ENCODE peak calls at places on chromosome 16, in seven cellular contexts. One of them, this sample, is unnamed.

GRCh38 chr16:49932943-49933342 is 77.0 kb upstream of the ZNF423 start:
- DNase-seq in prostate gland: no peak
- DNase-seq in breast epithelium: peak; percentile 21
- DNase-seq in endothelial cell of umbilical vein: no peak
- DNase-seq in GM23338: no peak
- DNase-seq in IMR-90: peak; percentile 11
- DNase-seq in colonic mucosa: no peak
- DNase-seq in this sample: no peak

GRCh38 chr16:2090819-2091721 is 43.3 kb downstream of the TSC2 start:
- DNase-seq in prostate gland: peak; percentile 81
- DNase-seq in breast epithelium: no peak
- DNase-seq in endothelial cell of umbilical vein: peak; percentile 77
- DNase-seq in GM23338: peak; percentile 88
- DNase-seq in IMR-90: no peak
- DNase-seq in colonic mucosa: peak; percentile 91
- DNase-seq in this sample: peak; percentile 13

GRCh38 chr16:11627822-11628457 is 40.3 kb upstream of the SNN start:
- DNase-seq in prostate gland: peak; percentile 72
- DNase-seq in breast epithelium: peak; percentile 92
- DNase-seq in endothelial cell of umbilical vein: no peak
- DNase-seq in GM23338: no peak
- DNase-seq in IMR-90: peak; percentile 60
- DNase-seq in colonic mucosa: no peak
- DNase-seq in this sample: no peak

GRCh38 chr16:53881371-53881770 is 177.4 kb downstream of the FTO start:
- DNase-seq in prostate gland: no peak
- DNase-seq in breast epithelium: no peak
- DNase-seq in endothelial cell of umbilical vein: no peak
- DNase-seq in GM23338: no peak
- DNase-seq in IMR-90: peak; percentile 82
- DNase-seq in colonic mucosa: no peak
- DNase-seq in this sample: no peak

GRCh38 chr16:25126820-25127232 is 15.3 kb downstream of the LCMT1 start:
- DNase-seq in prostate gland: no peak
- DNase-seq in breast epithelium: no peak
- DNase-seq in endothelial cell of umbilical vein: peak; percentile 58
- DNase-seq in GM23338: no peak
- DNase-seq in IMR-90: peak; percentile 91
- DNase-seq in colonic mucosa: peak; percentile 78
- DNase-seq in this sample: peak; percentile 80

GRCh38 chr16:3484328-3485096 is 10.8 kb downstream of the C16orf90 start:
- DNase-seq in prostate gland: no peak
- DNase-seq in breast epithelium: no peak
- DNase-seq in endothelial cell of umbilical vein: no peak
- DNase-seq in GM23338: no peak
- DNase-seq in IMR-90: no peak
- DNase-seq in colonic mucosa: no peak
- DNase-seq in this sample: no peak

GRCh38 chr16:49645263-49645662 is 210.6 kb downstream of the ZNF423 start:
- DNase-seq in prostate gland: no peak
- DNase-seq in breast epithelium: no peak
- DNase-seq in endothelial cell of umbilical vein: no peak
- DNase-seq in GM23338: no peak
- DNase-seq in IMR-90: no peak
- DNase-seq in colonic mucosa: no peak
- DNase-seq in this sample: no peak

GRCh38 chr16:21603920-21604319 is 4.5 kb downstream of the METTL9 start:
- DNase-seq in prostate gland: no peak
- DNase-seq in breast epithelium: no peak
- DNase-seq in endothelial cell of umbilical vein: no peak
- DNase-seq in GM23338: no peak
- DNase-seq in IMR-90: peak; percentile 54
- DNase-seq in colonic mucosa: no peak
- DNase-seq in this sample: no peak

GRCh38 chr16:20741555-20742285 is at the start of gene THUMPD1:
- DNase-seq in prostate gland: peak; percentile 93
- DNase-seq in breast epithelium: peak; percentile 94
- DNase-seq in endothelial cell of umbilical vein: peak; percentile 95
- DNase-seq in GM23338: peak; percentile 97
- DNase-seq in IMR-90: peak; percentile 94
- DNase-seq in colonic mucosa: peak; percentile 99
- DNase-seq in this sample: peak; percentile 87

GRCh38 chr16:2467301-2468141 is 3.6 kb upstream of the NTN3 start:
- DNase-seq in prostate gland: peak; percentile 61
- DNase-seq in breast epithelium: peak; percentile 82
- DNase-seq in endothelial cell of umbilical vein: peak; percentile 42
- DNase-seq in GM23338: peak; percentile 83
- DNase-seq in IMR-90: peak; percentile 72
- DNase-seq in colonic mucosa: peak; percentile 75
- DNase-seq in this sample: peak; percentile 32

GRCh38 chr16:50800074-50800473 is 58.2 kb downstream of the CYLD start:
- DNase-seq in prostate gland: no peak
- DNase-seq in breast epithelium: no peak
- DNase-seq in endothelial cell of umbilical vein: no peak
- DNase-seq in GM23338: no peak
- DNase-seq in IMR-90: no peak
- DNase-seq in colonic mucosa: no peak
- DNase-seq in this sample: no peak

GRCh38 chr16:64983983-64984382 is 137.9 kb downstream of the CDH11 start:
- DNase-seq in prostate gland: no peak
- DNase-seq in breast epithelium: no peak
- DNase-seq in endothelial cell of umbilical vein: peak; percentile 80
- DNase-seq in GM23338: peak; percentile 83
- DNase-seq in IMR-90: peak; percentile 89
- DNase-seq in colonic mucosa: peak; percentile 26
- DNase-seq in this sample: peak; percentile 62

GRCh38 chr16:88406096-88407041 is 23.6 kb downstream of the ZNF469 start:
- DNase-seq in prostate gland: no peak
- DNase-seq in breast epithelium: no peak
- DNase-seq in endothelial cell of umbilical vein: no peak
- DNase-seq in GM23338: peak; percentile 43
- DNase-seq in IMR-90: no peak
- DNase-seq in colonic mucosa: no peak
- DNase-seq in this sample: no peak

GRCh38 chr16:27508476-27508875 is 41.2 kb downstream of the GTF3C1 start:
- DNase-seq in prostate gland: no peak
- DNase-seq in breast epithelium: no peak
- DNase-seq in endothelial cell of umbilical vein: no peak
- DNase-seq in GM23338: no peak
- DNase-seq in IMR-90: no peak
- DNase-seq in colonic mucosa: no peak
- DNase-seq in this sample: no peak

GRCh38 chr16:11060364-11060763 is 116.0 kb downstream of the CLEC16A start:
- DNase-seq in prostate gland: no peak
- DNase-seq in breast epithelium: no peak
- DNase-seq in endothelial cell of umbilical vein: no peak
- DNase-seq in GM23338: no peak
- DNase-seq in IMR-90: no peak
- DNase-seq in colonic mucosa: no peak
- DNase-seq in this sample: no peak

GRCh38 chr16:85002643-85003042 is 8.7 kb downstream of the ZDHHC7 start:
- DNase-seq in prostate gland: no peak
- DNase-seq in breast epithelium: no peak
- DNase-seq in endothelial cell of umbilical vein: no peak
- DNase-seq in GM23338: no peak
- DNase-seq in IMR-90: no peak
- DNase-seq in colonic mucosa: no peak
- DNase-seq in this sample: no peak

GRCh38 chr16:15653227-15653626 is 3.2 kb downstream of the NDE1 start:
- DNase-seq in prostate gland: peak; percentile 44
- DNase-seq in breast epithelium: no peak
- DNase-seq in endothelial cell of umbilical vein: peak; percentile 55
- DNase-seq in GM23338: no peak
- DNase-seq in IMR-90: peak; percentile 97
- DNase-seq in colonic mucosa: no peak
- DNase-seq in this sample: peak; percentile 49
- H3K4me3 ChIP-seq in prostate gland: no peak overlapping the region
- H3K4me3 ChIP-seq in breast epithelium: no peak overlapping the region
- H3K4me3 ChIP-seq in endothelial cell of umbilical vein: no peak overlapping the region
- H3K4me3 ChIP-seq in GM23338: no peak overlapping the region
- H3K4me3 ChIP-seq in IMR-90: no peak overlapping the region
- H3K4me3 ChIP-seq in colonic mucosa: no peak overlapping the region
- H3K4me3 ChIP-seq in this sample: no peak overlapping the region

GRCh38 chr16:68378436-68379415 is 67.9 kb downstream of the PRMT7 start:
- DNase-seq in prostate gland: no peak
- DNase-seq in breast epithelium: no peak
- DNase-seq in endothelial cell of umbilical vein: no peak
- DNase-seq in GM23338: no peak
- DNase-seq in IMR-90: no peak
- DNase-seq in colonic mucosa: no peak
- DNase-seq in this sample: no peak
- H3K4me3 ChIP-seq in prostate gland: no peak overlapping the region
- H3K4me3 ChIP-seq in breast epithelium: no peak overlapping the region
- H3K4me3 ChIP-seq in endothelial cell of umbilical vein: no peak overlapping the region
- H3K4me3 ChIP-seq in GM23338: no peak overlapping the region
- H3K4me3 ChIP-seq in IMR-90: no peak overlapping the region
- H3K4me3 ChIP-seq in colonic mucosa: no peak overlapping the region
- H3K4me3 ChIP-seq in this sample: no peak overlapping the region

GRCh38 chr16:89442990-89443726 is 47.2 kb downstream of the ANKRD11 start:
- DNase-seq in prostate gland: peak; percentile 77
- DNase-seq in breast epithelium: peak; percentile 69
- DNase-seq in endothelial cell of umbilical vein: peak; percentile 20
- DNase-seq in GM23338: no peak
- DNase-seq in IMR-90: peak; percentile 75
- DNase-seq in colonic mucosa: peak; percentile 82
- DNase-seq in this sample: peak; percentile 28
- H3K4me3 ChIP-seq in prostate gland: no peak overlapping the region
- H3K4me3 ChIP-seq in breast epithelium: no peak overlapping the region
- H3K4me3 ChIP-seq in endothelial cell of umbilical vein: no peak overlapping the region
- H3K4me3 ChIP-seq in GM23338: peak overlapping the region; percentile 13
- H3K4me3 ChIP-seq in IMR-90: no peak overlapping the region
- H3K4me3 ChIP-seq in colonic mucosa: no peak overlapping the region
- H3K4me3 ChIP-seq in this sample: no peak overlapping the region

GRCh38 chr16:86202267-86202666 is 303.3 kb downstream of the IRF8 start:
- DNase-seq in prostate gland: no peak
- DNase-seq in breast epithelium: no peak
- DNase-seq in endothelial cell of umbilical vein: no peak
- DNase-seq in GM23338: no peak
- DNase-seq in IMR-90: no peak
- DNase-seq in colonic mucosa: no peak
- DNase-seq in this sample: no peak

GRCh38 chr16:86201746-86202145 is 302.8 kb downstream of the IRF8 start:
- DNase-seq in prostate gland: no peak
- DNase-seq in breast epithelium: no peak
- DNase-seq in endothelial cell of umbilical vein: no peak
- DNase-seq in GM23338: no peak
- DNase-seq in IMR-90: no peak
- DNase-seq in colonic mucosa: no peak
- DNase-seq in this sample: no peak

GRCh38 chr16:86200722-86201121 is 301.8 kb downstream of the IRF8 start:
- DNase-seq in prostate gland: no peak
- DNase-seq in breast epithelium: no peak
- DNase-seq in endothelial cell of umbilical vein: no peak
- DNase-seq in GM23338: no peak
- DNase-seq in IMR-90: peak; percentile 37
- DNase-seq in colonic mucosa: no peak
- DNase-seq in this sample: no peak

GRCh38 chr16:86203557-86204275 is 304.8 kb downstream of the IRF8 start:
- DNase-seq in prostate gland: no peak
- DNase-seq in breast epithelium: no peak
- DNase-seq in endothelial cell of umbilical vein: no peak
- DNase-seq in GM23338: no peak
- DNase-seq in IMR-90: no peak
- DNase-seq in colonic mucosa: no peak
- DNase-seq in this sample: no peak

GRCh38 chr16:86202760-86203426 is 303.9 kb downstream of the IRF8 start:
- DNase-seq in prostate gland: no peak
- DNase-seq in breast epithelium: no peak
- DNase-seq in endothelial cell of umbilical vein: no peak
- DNase-seq in GM23338: no peak
- DNase-seq in IMR-90: no peak
- DNase-seq in colonic mucosa: no peak
- DNase-seq in this sample: no peak
- H3K4me3 ChIP-seq in prostate gland: no peak overlapping the region
- H3K4me3 ChIP-seq in breast epithelium: no peak overlapping the region
- H3K4me3 ChIP-seq in endothelial cell of umbilical vein: no peak overlapping the region
- H3K4me3 ChIP-seq in GM23338: no peak overlapping the region
- H3K4me3 ChIP-seq in IMR-90: no peak overlapping the region
- H3K4me3 ChIP-seq in colonic mucosa: no peak overlapping the region
- H3K4me3 ChIP-seq in this sample: no peak overlapping the region

GRCh38 chr16:81292936-81293335 is 21.8 kb upstream of the GAN start:
- DNase-seq in prostate gland: no peak
- DNase-seq in breast epithelium: no peak
- DNase-seq in endothelial cell of umbilical vein: no peak
- DNase-seq in GM23338: no peak
- DNase-seq in IMR-90: no peak
- DNase-seq in colonic mucosa: no peak
- DNase-seq in this sample: no peak

GRCh38 chr16:81291117-81291516 is 23.6 kb upstream of the GAN start:
- DNase-seq in prostate gland: no peak
- DNase-seq in breast epithelium: no peak
- DNase-seq in endothelial cell of umbilical vein: no peak
- DNase-seq in GM23338: no peak
- DNase-seq in IMR-90: no peak
- DNase-seq in colonic mucosa: no peak
- DNase-seq in this sample: no peak

GRCh38 chr16:81296631-81297030 is 18.1 kb upstream of the GAN start:
- DNase-seq in prostate gland: no peak
- DNase-seq in breast epithelium: no peak
- DNase-seq in endothelial cell of umbilical vein: no peak
- DNase-seq in GM23338: peak; percentile 36
- DNase-seq in IMR-90: no peak
- DNase-seq in colonic mucosa: no peak
- DNase-seq in this sample: no peak

GRCh38 chr16:81293909-81294802 is 20.6 kb upstream of the GAN start:
- DNase-seq in prostate gland: no peak
- DNase-seq in breast epithelium: no peak
- DNase-seq in endothelial cell of umbilical vein: no peak
- DNase-seq in GM23338: no peak
- DNase-seq in IMR-90: peak; percentile 44
- DNase-seq in colonic mucosa: peak; percentile 46
- DNase-seq in this sample: no peak
- H3K4me3 ChIP-seq in prostate gland: no peak overlapping the region
- H3K4me3 ChIP-seq in breast epithelium: no peak overlapping the region
- H3K4me3 ChIP-seq in endothelial cell of umbilical vein: no peak overlapping the region
- H3K4me3 ChIP-seq in GM23338: no peak overlapping the region
- H3K4me3 ChIP-seq in IMR-90: no peak overlapping the region
- H3K4me3 ChIP-seq in colonic mucosa: no peak overlapping the region
- H3K4me3 ChIP-seq in this sample: no peak overlapping the region

GRCh38 chr16:67668495-67669157 is 2.0 kb downstream of the C16orf86 start:
- DNase-seq in prostate gland: no peak
- DNase-seq in breast epithelium: no peak
- DNase-seq in endothelial cell of umbilical vein: no peak
- DNase-seq in GM23338: no peak
- DNase-seq in IMR-90: no peak
- DNase-seq in colonic mucosa: no peak
- DNase-seq in this sample: no peak

GRCh38 chr16:67666032-67666537 is 465 bp downstream of the ENKD1 start:
- DNase-seq in prostate gland: no peak
- DNase-seq in breast epithelium: no peak
- DNase-seq in endothelial cell of umbilical vein: peak; percentile 30
- DNase-seq in GM23338: peak; percentile 77
- DNase-seq in IMR-90: no peak
- DNase-seq in colonic mucosa: no peak
- DNase-seq in this sample: no peak

GRCh38 chr16:67666538-67667433 is at the start of the genes C16orf86 and ENKD1:
- DNase-seq in prostate gland: peak; percentile 75
- DNase-seq in breast epithelium: peak; percentile 66
- DNase-seq in endothelial cell of umbilical vein: peak; percentile 73
- DNase-seq in GM23338: peak; percentile 93
- DNase-seq in IMR-90: peak; percentile 41
- DNase-seq in colonic mucosa: peak; percentile 83
- DNase-seq in this sample: peak; percentile 23

GRCh38 chr16:67667817-67668494 is 1.3 kb downstream of the C16orf86 start:
- DNase-seq in prostate gland: peak; percentile 86
- DNase-seq in breast epithelium: peak; percentile 87
- DNase-seq in endothelial cell of umbilical vein: peak; percentile 92
- DNase-seq in GM23338: peak; percentile 96
- DNase-seq in IMR-90: peak; percentile 89
- DNase-seq in colonic mucosa: peak; percentile 84
- DNase-seq in this sample: peak; percentile 77

GRCh38 chr16:67667434-67667816 is 811 bp downstream of the C16orf86 start:
- DNase-seq in prostate gland: no peak
- DNase-seq in breast epithelium: no peak
- DNase-seq in endothelial cell of umbilical vein: no peak
- DNase-seq in GM23338: no peak
- DNase-seq in IMR-90: no peak
- DNase-seq in colonic mucosa: no peak
- DNase-seq in this sample: no peak
- H3K4me3 ChIP-seq in prostate gland: peak overlapping the region; percentile 67
- H3K4me3 ChIP-seq in breast epithelium: peak overlapping the region; percentile 93
- H3K4me3 ChIP-seq in endothelial cell of umbilical vein: no peak overlapping the region
- H3K4me3 ChIP-seq in GM23338: peak overlapping the region; percentile 90
- H3K4me3 ChIP-seq in IMR-90: no peak overlapping the region
- H3K4me3 ChIP-seq in colonic mucosa: peak overlapping the region; percentile 88
- H3K4me3 ChIP-seq in this sample: peak overlapping the region; percentile 64

This sample was measured in astrocyte of the cerebellum.